ENCODE peak calls at places on chromosomes 2 and 18, in seven cellular contexts. One of them, this sample, is unnamed.

GRCh38 chr2:131572175-131572574 is 44.5 kb downstream of the CCDC74A start:
- DNase-seq in fibroblast of lung: no peak
- DNase-seq in ovary: no peak
- DNase-seq in spleen: no peak
- DNase-seq in heart right ventricle: no peak
- DNase-seq in GM06990: no peak
- DNase-seq in AG09309: no peak
- DNase-seq in this sample: no peak

GRCh38 chr2:196566969-196567666 is 72.4 kb upstream of the CCDC150 start:
- DNase-seq in AG09309: no peak
- DNase-seq in heart right ventricle: no peak
- DNase-seq in ovary: no peak
- DNase-seq in GM06990: no peak
- DNase-seq in fibroblast of lung: no peak
- DNase-seq in spleen: no peak
- DNase-seq in this sample: no peak

GRCh38 chr18:59084286-59084779 is 55.4 kb upstream of the SEC11C start:
- DNase-seq in heart right ventricle: peak; percentile 43
- DNase-seq in ovary: peak; percentile 66
- DNase-seq in AG09309: peak; percentile 42
- DNase-seq in spleen: peak; percentile 85
- DNase-seq in GM06990: peak; percentile 48
- DNase-seq in fibroblast of lung: peak; percentile 69
- DNase-seq in this sample: no peak

GRCh38 chr2:153940511-153940910 is 68.8 kb downstream of the GALNT13 start:
- DNase-seq in AG09309: no peak
- DNase-seq in fibroblast of lung: peak; percentile 78
- DNase-seq in spleen: no peak
- DNase-seq in ovary: no peak
- DNase-seq in GM06990: no peak
- DNase-seq in heart right ventricle: no peak
- DNase-seq in this sample: no peak

GRCh38 chr2:46009772-46010171 is 287.4 kb upstream of the EPAS1 start:
- DNase-seq in GM06990: no peak
- DNase-seq in AG09309: no peak
- DNase-seq in ovary: no peak
- DNase-seq in fibroblast of lung: peak; percentile 24
- DNase-seq in heart right ventricle: no peak
- DNase-seq in spleen: no peak
- DNase-seq in this sample: no peak

GRCh38 chr18:68648191-68648590 is 66.7 kb downstream of the TMX3 start:
- DNase-seq in heart right ventricle: no peak
- DNase-seq in ovary: no peak
- DNase-seq in GM06990: no peak
- DNase-seq in spleen: no peak
- DNase-seq in AG09309: no peak
- DNase-seq in fibroblast of lung: no peak
- DNase-seq in this sample: no peak

GRCh38 chr2:36512705-36513104 is 85.3 kb downstream of the FEZ2 start:
- DNase-seq in heart right ventricle: no peak
- DNase-seq in spleen: no peak
- DNase-seq in ovary: no peak
- DNase-seq in GM06990: no peak
- DNase-seq in AG09309: no peak
- DNase-seq in fibroblast of lung: peak; percentile 26
- DNase-seq in this sample: no peak

GRCh38 chr18:6355789-6356589 is 58.7 kb downstream of the L3MBTL4 start:
- DNase-seq in AG09309: no peak
- DNase-seq in heart right ventricle: no peak
- DNase-seq in spleen: no peak
- DNase-seq in fibroblast of lung: peak; percentile 71
- DNase-seq in ovary: no peak
- DNase-seq in GM06990: no peak
- DNase-seq in this sample: no peak

GRCh38 chr2:197306691-197307030 is 3.9 kb downstream of the ANKRD44 start:
- DNase-seq in spleen: no peak
- DNase-seq in GM06990: no peak
- DNase-seq in fibroblast of lung: peak; percentile 35
- DNase-seq in ovary: no peak
- DNase-seq in AG09309: no peak
- DNase-seq in heart right ventricle: peak; percentile 38
- DNase-seq in this sample: no peak

GRCh38 chr2:85175369-85176299 is 42.4 kb downstream of the TCF7L1 start:
- DNase-seq in spleen: no peak
- DNase-seq in heart right ventricle: no peak
- DNase-seq in fibroblast of lung: peak; percentile 77
- DNase-seq in GM06990: no peak
- DNase-seq in ovary: no peak
- DNase-seq in AG09309: peak; percentile 17
- DNase-seq in this sample: no peak

GRCh38 chr2:45131587-45131986 is 122.3 kb upstream of the SIX2 start:
- DNase-seq in heart right ventricle: no peak
- DNase-seq in spleen: no peak
- DNase-seq in GM06990: no peak
- DNase-seq in ovary: no peak
- DNase-seq in fibroblast of lung: peak; percentile 93
- DNase-seq in AG09309: no peak
- DNase-seq in this sample: no peak

GRCh38 chr2:153864022-153864421 is 7.7 kb upstream of the GALNT13 start:
- DNase-seq in ovary: no peak
- DNase-seq in fibroblast of lung: no peak
- DNase-seq in GM06990: no peak
- DNase-seq in heart right ventricle: no peak
- DNase-seq in spleen: no peak
- DNase-seq in AG09309: no peak
- DNase-seq in this sample: no peak

DNA sequence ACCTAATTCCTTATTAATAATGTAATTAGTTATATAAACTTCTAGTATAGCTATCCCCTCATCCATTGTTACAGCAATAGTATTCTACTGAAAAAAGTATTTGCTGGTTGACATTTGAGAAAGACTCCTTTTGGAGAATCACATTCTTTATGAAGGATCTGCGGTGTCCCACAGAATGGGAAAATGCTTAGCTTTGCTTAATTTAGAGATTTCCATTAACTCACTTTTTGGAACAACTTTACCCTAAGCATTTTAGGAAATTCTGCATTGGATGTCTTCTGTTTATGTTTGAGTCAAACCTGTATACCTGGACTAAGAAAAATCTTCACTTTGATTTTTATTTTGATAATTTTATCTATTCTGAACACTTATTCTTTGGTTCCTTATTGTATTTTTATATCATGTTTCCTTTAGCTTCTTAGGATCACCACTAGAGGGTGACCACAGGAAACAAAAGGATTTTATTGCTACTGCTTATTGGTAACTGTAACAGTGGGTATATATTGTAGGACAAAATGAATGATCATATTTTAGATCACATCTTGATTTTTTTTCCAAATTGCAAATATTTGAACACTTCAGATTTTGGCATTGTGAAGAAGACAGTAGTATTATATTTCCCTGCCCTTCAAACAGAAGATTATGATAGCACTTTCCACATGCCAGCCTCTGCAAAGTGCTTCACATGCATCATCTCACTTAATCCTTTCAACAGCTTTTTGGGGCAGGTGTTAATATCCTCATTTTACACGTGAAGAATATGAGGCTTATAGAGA is 79.6 kb downstream of the MIB1 start:
- DNase-seq in ovary: no peak
- DNase-seq in spleen: no peak
- DNase-seq in AG09309: peak; percentile 3
- DNase-seq in fibroblast of lung: peak; percentile 23
- DNase-seq in GM06990: no peak
- DNase-seq in heart right ventricle: no peak
- DNase-seq in this sample: no peak
- TF ChIP-seq CTCF in ovary: no peak
- TF ChIP-seq CTCF in spleen: peak; percentile 48
- TF ChIP-seq CTCF in AG09309: peak; percentile 51
- TF ChIP-seq CTCF in fibroblast of lung: peak; percentile 63
- TF ChIP-seq CTCF in GM06990: peak; percentile 41
- TF ChIP-seq CTCF in heart right ventricle: peak; percentile 32
- TF ChIP-seq CTCF in this sample: peak; percentile 59

DNA sequence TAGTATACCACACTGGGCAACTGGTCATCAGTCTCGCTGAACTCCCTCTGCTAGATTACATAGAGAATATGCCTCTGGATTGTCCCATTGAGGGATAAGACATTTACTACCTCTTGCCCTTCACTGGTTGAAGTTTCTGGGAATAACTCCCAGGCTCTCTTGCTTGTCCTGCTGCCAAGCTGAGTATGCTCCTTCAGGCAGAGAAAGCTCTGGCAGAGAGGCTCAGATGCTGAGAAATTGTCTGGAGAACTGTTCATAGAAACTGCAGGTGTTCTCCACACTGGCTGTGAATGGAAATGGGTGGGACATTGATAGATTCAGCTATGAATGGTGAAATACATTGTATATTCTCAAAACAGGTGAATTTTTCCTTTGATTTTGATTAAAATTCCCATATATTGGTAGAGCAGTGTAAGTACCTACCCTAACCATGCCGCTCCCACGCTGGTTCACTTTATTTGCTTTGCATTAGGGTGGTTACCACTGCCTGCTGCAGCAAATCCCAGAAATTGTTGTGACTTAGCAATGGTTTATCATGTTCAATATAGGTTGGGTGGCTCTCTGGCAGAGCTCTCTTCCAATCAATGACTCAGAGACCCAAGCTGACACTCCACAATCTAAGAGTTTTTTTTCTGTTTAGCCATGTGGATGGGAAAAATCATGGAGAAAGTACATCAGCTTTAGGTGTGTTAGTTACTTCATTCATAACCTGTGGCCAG is 36.7 kb downstream of the FAM117B start:
- DNase-seq in heart right ventricle: no peak
- DNase-seq in ovary: no peak
- DNase-seq in AG09309: no peak
- DNase-seq in fibroblast of lung: peak; percentile 14
- DNase-seq in GM06990: no peak
- DNase-seq in spleen: no peak
- DNase-seq in this sample: no peak
- H3K4me3 ChIP-seq in heart right ventricle: no peak overlapping the region
- H3K4me3 ChIP-seq in ovary: no peak overlapping the region
- H3K4me3 ChIP-seq in AG09309: no peak overlapping the region
- H3K4me3 ChIP-seq in fibroblast of lung: no peak overlapping the region
- H3K4me3 ChIP-seq in GM06990: no peak overlapping the region
- H3K4me3 ChIP-seq in spleen: no peak overlapping the region
- H3K4me3 ChIP-seq in this sample: no peak overlapping the region

GRCh38 chr18:44579028-44579692 is 101.5 kb upstream of the SETBP1 start:
- DNase-seq in AG09309: no peak
- DNase-seq in GM06990: no peak
- DNase-seq in spleen: no peak
- DNase-seq in ovary: no peak
- DNase-seq in fibroblast of lung: peak; percentile 85
- DNase-seq in heart right ventricle: no peak
- DNase-seq in this sample: no peak
- TF ChIP-seq CTCF in AG09309: peak; percentile 46
- TF ChIP-seq CTCF in GM06990: peak; percentile 63
- TF ChIP-seq CTCF in spleen: peak; percentile 62
- TF ChIP-seq CTCF in ovary: no peak
- TF ChIP-seq CTCF in fibroblast of lung: peak; percentile 69
- TF ChIP-seq CTCF in heart right ventricle: peak; percentile 49
- TF ChIP-seq CTCF in this sample: peak; percentile 52

GRCh38 chr2:150474326-150475074 is 13.0 kb downstream of the RND3 start:
- DNase-seq in heart right ventricle: no peak
- DNase-seq in fibroblast of lung: no peak
- DNase-seq in AG09309: no peak
- DNase-seq in GM06990: no peak
- DNase-seq in spleen: no peak
- DNase-seq in ovary: no peak
- DNase-seq in this sample: no peak

GRCh38 chr2:150477347-150477746 is 10.1 kb downstream of the RND3 start:
- DNase-seq in heart right ventricle: no peak
- DNase-seq in GM06990: no peak
- DNase-seq in fibroblast of lung: peak; percentile 62
- DNase-seq in spleen: no peak
- DNase-seq in AG09309: no peak
- DNase-seq in ovary: no peak
- DNase-seq in this sample: no peak

GRCh38 chr2:150475479-150476212 is 11.8 kb downstream of the RND3 start:
- DNase-seq in fibroblast of lung: no peak
- DNase-seq in ovary: no peak
- DNase-seq in GM06990: no peak
- DNase-seq in AG09309: no peak
- DNase-seq in heart right ventricle: no peak
- DNase-seq in spleen: no peak
- DNase-seq in this sample: no peak

GRCh38 chr2:150476809-150477302 is 10.6 kb downstream of the RND3 start:
- DNase-seq in fibroblast of lung: no peak
- DNase-seq in AG09309: no peak
- DNase-seq in spleen: no peak
- DNase-seq in ovary: no peak
- DNase-seq in GM06990: no peak
- DNase-seq in heart right ventricle: no peak
- DNase-seq in this sample: no peak

DNA sequence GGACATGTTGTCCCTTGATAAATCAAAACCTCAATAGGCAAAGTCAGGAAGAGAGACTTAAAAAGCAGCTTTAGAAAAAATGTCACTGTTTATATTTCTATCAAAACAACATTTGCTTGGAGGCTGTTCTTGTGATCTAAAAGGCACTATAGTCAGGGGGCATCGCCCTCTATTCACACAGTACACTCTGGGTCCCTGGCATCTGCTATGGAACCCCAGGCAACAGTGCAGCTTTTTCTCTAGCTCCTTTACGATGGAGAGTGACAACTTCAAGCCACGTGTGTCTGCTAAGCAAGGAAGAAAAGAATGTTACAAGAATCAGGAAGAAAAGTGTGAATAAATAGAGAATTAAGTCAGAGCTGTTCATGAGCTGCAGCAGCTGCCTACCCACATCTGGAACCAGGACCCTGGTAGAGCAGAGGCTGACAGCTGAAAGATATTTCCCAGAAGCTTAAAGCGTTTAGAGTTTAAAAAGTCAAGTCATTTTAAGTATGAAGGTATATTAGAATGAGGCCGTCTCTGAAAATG is 11.2 kb downstream of the RND3 start:
- DNase-seq in ovary: no peak
- DNase-seq in AG09309: no peak
- DNase-seq in GM06990: no peak
- DNase-seq in fibroblast of lung: no peak
- DNase-seq in heart right ventricle: no peak
- DNase-seq in spleen: no peak
- DNase-seq in this sample: no peak
- H3K4me3 ChIP-seq in ovary: no peak overlapping the region
- H3K4me3 ChIP-seq in AG09309: no peak overlapping the region
- H3K4me3 ChIP-seq in GM06990: no peak overlapping the region
- H3K4me3 ChIP-seq in fibroblast of lung: peak overlapping the region; percentile 7
- H3K4me3 ChIP-seq in heart right ventricle: no peak overlapping the region
- H3K4me3 ChIP-seq in spleen: no peak overlapping the region
- H3K4me3 ChIP-seq in this sample: peak overlapping the region; percentile 6